ENCODE peak calls at places on chromosomes 12 and 14, in ten cellular contexts. G is CD4-positive, alpha-beta T cell; R is activated CD8-positive, alpha-beta memory T cell treated with anti-CD3 and anti-CD28 coated beads, Interleukin-2, amount 10 ng/mL, durations not matched to agents 7 days and 5 days; C is CD8-positive, alpha-beta T cell; U is left cardiac atrium; Y is WTC11; Z is upper lobe of right lung; K is effector memory CD8-positive, alpha-beta T cell; X is activated CD8-positive, alpha-beta T cell treated with anti-CD3 and anti-CD28 coated beads for 36 hours; J is activated T-cell treated with anti-CD3 and anti-CD28 coated beads, Interleukin-2, amount 50 U/mL, for 72 hours. M is an unnamed sample.
A peak's percentile ranks its signal among the peaks of the same experiment; 100 is the strongest.

GRCh38 chr12:125983784-125984510 is 918.7 kb downstream of the AACS start:
- ATAC-seq in G (no peak), R (no peak), C (no peak), U (peak; percentile 64), Y (no peak), Z (peak; percentile 21), K (no peak), X (no peak), J (peak; percentile 35), M (no peak)

GRCh38 chr12:51536159-51536558 is 54.9 kb upstream of the SCN8A start:
- ATAC-seq in G (no peak), R (no peak), C (no peak), U (no peak), Y (no peak), Z (no peak), K (no peak), X (no peak), J (no peak), M (no peak)

GRCh38 chr12:116955382-116956021 is 44.8 kb downstream of the FBXW8 start:
- ATAC-seq in G (peak; percentile 62), R (no peak), C (no peak), U (peak; percentile 72), Y (peak; percentile 60), Z (peak; percentile 97), K (peak; percentile 54), X (no peak), J (no peak), M (no peak)

GRCh38 chr14:84825481-84825880 is 704.5 kb upstream of the FLRT2 start:
- ATAC-seq in G (no peak), R (no peak), C (no peak), U (peak; percentile 39), Y (peak; percentile 36), Z (no peak), K (no peak), X (no peak), J (no peak), M (no peak)

GRCh38 chr14:40394634-40395340 is 962.6 kb upstream of the FBXO33 start:
- ATAC-seq in G (no peak), R (no peak), C (no peak), U (no peak), Y (no peak), Z (no peak), K (no peak), X (no peak), J (no peak), M (no peak)

GRCh38 chr12:18754118-18754707 is 16.3 kb downstream of the CAPZA3 start:
- ATAC-seq in G (no peak), R (no peak), C (no peak), U (peak; percentile 74), Y (no peak), Z (no peak), K (no peak), X (no peak), J (no peak), M (no peak)

GRCh38 chr14:72291908-72292688 is 359.9 kb downstream of the RGS6 start:
- ATAC-seq in G (no peak), R (no peak), C (no peak), U (peak; percentile 88), Y (peak; percentile 86), Z (peak; percentile 42), K (no peak), X (peak; percentile 47), J (peak; percentile 80), M (peak; percentile 38)

GRCh38 chr14:91330846-91331245 is 86.3 kb upstream of the GPR68 start:
- ATAC-seq in G (peak; percentile 81), R (peak; percentile 32), C (peak; percentile 78), U (no peak), Y (no peak), Z (peak; percentile 35), K (peak; percentile 87), X (peak; percentile 52), J (peak; percentile 34), M (peak; percentile 37)

GRCh38 chr14:35766700-35767082 is 42.4 kb downstream of the RALGAPA1 start:
- ATAC-seq in G (peak; percentile 54), R (no peak), C (peak; percentile 49), U (no peak), Y (no peak), Z (no peak), K (no peak), X (peak; percentile 97), J (peak; percentile 85), M (peak; percentile 87)

GRCh38 chr12:11577658-11578260 is 71.7 kb upstream of the ETV6 start:
- ATAC-seq in G (no peak), R (no peak), C (no peak), U (no peak), Y (no peak), Z (no peak), K (no peak), X (no peak), J (no peak), M (no peak)

GRCh38 chr12:123950476-123951169 is 22.0 kb downstream of the CCDC92 start:
- ATAC-seq in G (no peak), R (no peak), C (no peak), U (peak; percentile 40), Y (no peak), Z (no peak), K (no peak), X (no peak), J (no peak), M (no peak)

GRCh38 chr12:121701667-121702277 is 10.8 kb upstream of the TMEM120B start:
- ATAC-seq in G (no peak), R (no peak), C (no peak), U (peak; percentile 56), Y (no peak), Z (peak; percentile 96), K (no peak), X (no peak), J (no peak), M (no peak)

GRCh38 chr14:68368850-68369249 is 424.0 kb downstream of the ZFP36L1 start:
- ATAC-seq in G (peak; percentile 88), R (peak; percentile 58), C (peak; percentile 72), U (no peak), Y (no peak), Z (no peak), K (peak; percentile 97), X (peak; percentile 55), J (peak; percentile 51), M (peak; percentile 32)

GRCh38 chr14:38561657-38562056 is 305.8 kb upstream of the CLEC14A start:
- ATAC-seq in G (no peak), R (no peak), C (no peak), U (no peak), Y (peak; percentile 57), Z (no peak), K (no peak), X (no peak), J (no peak), M (no peak)

GRCh38 chr14:69703047-69704046 is 63.6 kb upstream of the SRSF5 start:
- ATAC-seq in G (no peak), R (peak; percentile 39), C (no peak), U (peak; percentile 53), Y (no peak), Z (peak; percentile 84), K (peak; percentile 22), X (no peak), J (no peak), M (no peak)

GRCh38 chr14:37900582-37900981 is 305.2 kb downstream of the TTC6 start:
- ATAC-seq in G (no peak), R (no peak), C (no peak), U (no peak), Y (no peak), Z (no peak), K (no peak), X (no peak), J (no peak), M (no peak)

GRCh38 chr14:63867926-63868921 is 15.4 kb downstream of the SYNE2 start:
- ATAC-seq in G (no peak), R (no peak), C (no peak), U (no peak), Y (no peak), Z (no peak), K (no peak), X (no peak), J (no peak), M (no peak)

GRCh38 chr14:75334191-75335051 is 55.8 kb downstream of the FOS start:
- ATAC-seq in G (peak; percentile 94), R (peak; percentile 90), C (peak; percentile 94), U (peak; percentile 67), Y (no peak), Z (peak; percentile 86), K (peak; percentile 94), X (peak; percentile 77), J (peak; percentile 89), M (peak; percentile 68)

GRCh38 chr12:38282886-38283285 is 33.7 kb upstream of the ALG10B start:
- ATAC-seq in G (no peak), R (no peak), C (no peak), U (no peak), Y (no peak), Z (no peak), K (no peak), X (no peak), J (no peak), M (no peak)

GRCh38 chr12:72270246-72270645 is 1.9 kb upstream of the TRHDE start:
- ATAC-seq in G (no peak), R (no peak), C (no peak), U (no peak), Y (no peak), Z (no peak), K (no peak), X (no peak), J (no peak), M (no peak)

GRCh38 chr14:92426237-92426636 is 87.3 kb upstream of the RIN3 start:
- ATAC-seq in G (no peak), R (no peak), C (no peak), U (no peak), Y (no peak), Z (no peak), K (no peak), X (no peak), J (no peak), M (no peak)

GRCh38 chr12:129564768-129565167 is 339.1 kb downstream of the TMEM132D start:
- ATAC-seq in G (no peak), R (no peak), C (no peak), U (no peak), Y (no peak), Z (no peak), K (no peak), X (no peak), J (peak; percentile 53), M (no peak)

GRCh38 chr12:4277856-4278581 is 4.5 kb downstream of the CCND2 start:
- ATAC-seq in G (no peak), R (no peak), C (no peak), U (no peak), Y (no peak), Z (no peak), K (no peak), X (no peak), J (no peak), M (no peak)

M was measured in activated CD4-positive, CD25-positive, alpha-beta regulatory T cell treated with anti-CD3 and anti-CD28 coated beads, Interleukin-2, amount 50 U/mL, for 24 hours.